ENCODE peak calls at places on chromosomes 3 and 15, in six cellular contexts. S is ovary, B is GM12892, Q is H54, L is GM12891, Z is erythroblast. Y is an unnamed sample.

GRCh38 chr15:85625856-85626255 is 168.9 kb downstream of the KLHL25 start:
- DNase-seq in S (no peak), B (no peak), Q (no peak), L (no peak), Z (no peak), Y (no peak)

GRCh38 chr15:79071901-79072300 is 18.7 kb downstream of the RASGRF1 start:
- DNase-seq in S (peak), B (no peak), Q (no peak), L (no peak), Z (no peak), Y (peak)

GRCh38 chr3:132222868-132223538 is 94.2 kb upstream of the ACP3 start:
- DNase-seq in S (peak), B (no peak), Q (no peak), L (no peak), Z (no peak), Y (no peak)

GRCh38 chr3:38163117-38163870 is 2.0 kb upstream of the OXSR1 start:
- DNase-seq in S (no peak), B (no peak), Q (no peak), L (no peak), Z (peak), Y (peak)

GRCh38 chr3:50260027-50260941 is 8.7 kb upstream of the SEMA3B start:
- DNase-seq in S (peak), B (peak), Q (peak), L (peak), Z (peak), Y (peak)

GRCh38 chr3:125120370-125121122 is 64.7 kb upstream of the HEG1 start:
- DNase-seq in S (no peak), B (no peak), Q (no peak), L (no peak), Z (no peak), Y (no peak)

GRCh38 chr3:55481067-55481917 is 5.8 kb downstream of the WNT5A start:
- DNase-seq in S (peak), B (no peak), Q (no peak), L (no peak), Z (no peak), Y (no peak)

GRCh38 chr15:85408270-85408746 is 27.9 kb downstream of the AKAP13 start:
- DNase-seq in S (no peak), B (no peak), Q (no peak), L (no peak), Z (no peak), Y (no peak)

GRCh38 chr15:87618203-87618725 is 638.3 kb downstream of the NTRK3 start:
- DNase-seq in S (no peak), B (no peak), Q (no peak), L (no peak), Z (no peak), Y (no peak)

GRCh38 chr3:147360936-147361670 is 45.2 kb downstream of the ZIC4 start:
- DNase-seq in S (no peak), B (no peak), Q (no peak), L (no peak), Z (no peak), Y (no peak)

GRCh38 chr3:98564282-98565005 is 29.0 kb downstream of the CPOX start:
- DNase-seq in S (no peak), B (no peak), Q (no peak), L (no peak), Z (no peak), Y (no peak)

GRCh38 chr3:111903067-111903511 is 44.0 kb downstream of the PHLDB2 start:
- DNase-seq in S (no peak), B (no peak), Q (peak), L (no peak), Z (no peak), Y (no peak)

GRCh38 chr3:197088370-197088769 is 58.8 kb upstream of the MELTF start:
- DNase-seq in S (no peak), B (no peak), Q (no peak), L (no peak), Z (no peak), Y (no peak)

GRCh38 chr3:187165144-187165543 is 25.8 kb upstream of the RPL39L start:
- DNase-seq in S (no peak), B (no peak), Q (no peak), L (no peak), Z (peak), Y (no peak)

GRCh38 chr3:36546196-36546595 is 165.9 kb downstream of the STAC start:
- DNase-seq in S (no peak), B (no peak), Q (no peak), L (no peak), Z (no peak), Y (no peak)

GRCh38 chr3:95356764-95357501 is 1294.1 kb downstream of the NSUN3 start:
- DNase-seq in S (no peak), B (no peak), Q (no peak), L (no peak), Z (no peak), Y (no peak)

GRCh38 chr3:134933997-134934396 is 138.9 kb downstream of the EPHB1 start:
- DNase-seq in S (no peak), B (no peak), Q (no peak), L (no peak), Z (no peak), Y (no peak)

GRCh38 chr3:185350841-185351240 is 12.1 kb upstream of the MAP3K13 start:
- DNase-seq in S (no peak), B (no peak), Q (no peak), L (no peak), Z (no peak), Y (no peak)

GRCh38 chr3:185351371-185351770 is 11.6 kb upstream of the MAP3K13 start:
- DNase-seq in S (no peak), B (no peak), Q (no peak), L (no peak), Z (no peak), Y (no peak)

GRCh38 chr3:185347392-185347791 is 15.5 kb upstream of the MAP3K13 start:
- DNase-seq in S (no peak), B (no peak), Q (no peak), L (no peak), Z (no peak), Y (no peak)

GRCh38 chr3:185353823-185354614 is 8.9 kb upstream of the MAP3K13 start:
- DNase-seq in S (no peak), B (peak), Q (peak), L (peak), Z (peak), Y (peak)

DNA sequence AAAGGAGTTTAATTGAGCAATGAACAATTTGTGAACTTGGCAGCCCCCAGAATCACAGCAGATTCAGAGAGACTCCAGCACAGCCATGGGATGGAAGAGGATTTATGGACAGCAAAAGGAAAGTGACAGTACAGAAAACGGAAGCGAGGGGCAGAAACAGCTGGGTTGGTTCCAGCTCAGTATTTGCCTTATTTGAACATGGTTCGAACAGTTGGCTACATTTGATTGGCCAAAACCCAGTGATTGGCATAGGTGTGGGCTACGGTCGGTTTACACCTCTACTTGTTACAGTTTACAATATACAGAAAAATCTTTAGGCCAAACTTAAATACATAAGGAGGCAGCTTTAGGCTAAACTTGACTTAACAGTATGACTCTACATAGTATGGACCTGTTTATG is 9.7 kb upstream of the MAP3K13 start:
- DNase-seq in S (no peak), B (no peak), Q (no peak), L (no peak), Z (no peak), Y (no peak)
- TF ChIP-seq POLR2A in S (no peak), B (no peak), Q (no peak), L (no peak), Z (no peak), Y (no peak)

DNA sequence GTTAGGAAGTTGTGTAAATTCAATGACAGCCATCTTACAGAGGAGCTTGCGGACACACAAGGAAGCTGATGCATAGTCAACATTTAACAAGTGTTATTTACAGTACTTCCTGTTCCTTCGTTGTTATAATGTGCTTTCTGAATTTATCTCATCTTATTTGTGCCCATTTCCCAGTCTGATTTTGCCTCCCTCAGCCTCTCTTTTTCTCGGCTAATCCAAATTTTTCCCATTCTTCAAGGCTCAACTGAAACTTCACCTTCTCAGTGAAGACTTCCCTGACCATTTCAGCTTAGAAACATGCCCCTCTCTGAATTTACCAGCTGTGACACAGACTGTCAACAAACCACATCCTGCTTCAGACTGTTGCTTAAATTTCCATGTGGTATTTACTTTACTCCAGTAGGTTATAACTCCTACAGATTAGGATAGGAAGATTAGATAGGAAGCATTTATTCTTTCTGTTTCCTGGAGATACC is 55.7 kb upstream of the CP start:
- DNase-seq in S (no peak), B (no peak), Q (peak), L (no peak), Z (no peak), Y (no peak)
- TF ChIP-seq POLR2A in S (no peak), B (no peak), Q (no peak), L (no peak), Z (no peak), Y (no peak)

DNA sequence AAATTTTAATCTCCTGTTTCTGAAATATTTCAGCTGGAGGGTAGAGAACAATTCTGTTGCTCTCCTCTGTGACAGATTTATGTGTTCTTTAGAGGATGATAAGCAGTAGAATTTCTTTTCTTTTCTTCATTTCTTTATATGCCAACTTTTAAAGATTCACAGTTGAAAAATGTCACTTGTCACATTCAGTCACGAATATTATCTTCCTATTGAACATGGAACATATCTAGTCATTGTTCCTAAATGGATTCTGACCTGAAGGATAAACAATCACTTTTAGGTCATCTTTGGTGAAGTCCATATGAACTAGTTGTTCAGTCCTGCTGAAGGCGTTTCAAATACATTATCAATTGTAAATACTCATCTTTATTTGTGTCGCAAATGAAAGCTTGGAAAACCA is 585.6 kb upstream of the DPPA4 start:
- DNase-seq in S (no peak), B (no peak), Q (no peak), L (no peak), Z (no peak), Y (no peak)
- TF ChIP-seq POLR2A in S (no peak), B (no peak), Q (no peak), L (no peak), Z (no peak), Y (no peak)

DNA sequence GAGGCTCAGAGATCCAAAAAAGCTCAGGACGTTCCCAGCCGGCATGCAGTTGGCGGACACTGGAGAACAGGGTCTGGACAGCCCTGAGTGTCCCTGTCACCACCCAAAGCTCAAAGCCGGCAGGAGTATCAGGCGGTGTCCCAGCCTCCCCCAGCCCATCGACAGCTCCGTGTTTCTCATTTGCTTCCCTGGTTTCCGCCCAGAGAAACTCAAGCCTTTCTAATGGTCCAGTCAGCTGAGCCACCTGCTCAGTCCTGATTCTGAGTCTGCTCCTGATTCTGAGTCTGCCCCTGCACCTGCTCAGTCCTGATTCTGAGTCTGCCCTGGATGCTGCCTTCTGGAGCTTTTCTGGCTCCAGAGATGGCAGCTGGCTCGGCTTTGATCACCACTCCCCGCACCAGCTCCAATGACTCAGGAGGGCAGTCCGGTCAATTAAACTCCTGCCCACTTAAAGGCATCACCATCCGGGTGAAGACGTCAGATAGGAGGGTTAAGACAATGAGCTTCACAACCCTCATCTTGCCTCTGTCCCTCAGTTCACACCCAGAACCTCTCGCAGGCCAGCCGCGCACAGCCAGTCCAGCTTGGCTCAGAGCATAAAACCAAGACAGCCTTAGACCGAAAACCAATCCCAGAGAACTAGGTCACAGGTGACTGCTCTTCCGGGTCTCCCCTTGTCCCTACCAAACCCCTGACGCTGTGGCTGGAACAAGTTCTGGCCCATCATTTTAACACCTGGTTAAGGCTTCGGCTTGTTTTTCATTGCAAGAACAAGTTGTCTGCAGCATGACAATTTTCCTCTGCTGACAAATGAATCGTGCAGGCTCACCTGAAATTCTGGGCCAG is 6.8 kb downstream of the PCSK6 start:
- DNase-seq in S (no peak), B (no peak), Q (no peak), L (no peak), Z (no peak), Y (peak)
- TF ChIP-seq POLR2A in S (no peak), B (no peak), Q (no peak), L (no peak), Z (no peak), Y (no peak)

GRCh38 chr3:44444437-44444836 is 33.0 kb downstream of the ZNF445 start:
- DNase-seq in S (no peak), B (no peak), Q (no peak), L (no peak), Z (no peak), Y (peak)

GRCh38 chr3:44434834-44435510 is 42.5 kb downstream of the ZNF445 start:
- DNase-seq in S (no peak), B (no peak), Q (no peak), L (no peak), Z (no peak), Y (no peak)

GRCh38 chr3:44437800-44438199 is 39.7 kb downstream of the ZNF445 start:
- DNase-seq in S (no peak), B (no peak), Q (no peak), L (no peak), Z (no peak), Y (no peak)

GRCh38 chr3:44442591-44443309 is 34.7 kb downstream of the ZNF445 start:
- DNase-seq in S (no peak), B (no peak), Q (no peak), L (no peak), Z (no peak), Y (peak)

GRCh38 chr3:44439499-44440295 is 37.8 kb downstream of the ZNF445 start:
- DNase-seq in S (peak), B (peak), Q (no peak), L (peak), Z (peak), Y (peak)
- TF ChIP-seq POLR2A in S (peak), B (peak), Q (no peak), L (peak), Z (peak), Y (no peak)

GRCh38 chr15:27095809-27096580 is 125.0 kb downstream of the GABRG3 start:
- DNase-seq in S (no peak), B (no peak), Q (no peak), L (no peak), Z (no peak), Y (no peak)

GRCh38 chr15:27089676-27090075 is 118.7 kb downstream of the GABRG3 start:
- DNase-seq in S (no peak), B (no peak), Q (no peak), L (no peak), Z (no peak), Y (no peak)

GRCh38 chr15:27089233-27089586 is 118.2 kb downstream of the GABRG3 start:
- DNase-seq in S (no peak), B (no peak), Q (no peak), L (no peak), Z (no peak), Y (no peak)

GRCh38 chr15:27091270-27091940 is 120.4 kb downstream of the GABRG3 start:
- DNase-seq in S (no peak), B (no peak), Q (no peak), L (no peak), Z (no peak), Y (no peak)

DNA sequence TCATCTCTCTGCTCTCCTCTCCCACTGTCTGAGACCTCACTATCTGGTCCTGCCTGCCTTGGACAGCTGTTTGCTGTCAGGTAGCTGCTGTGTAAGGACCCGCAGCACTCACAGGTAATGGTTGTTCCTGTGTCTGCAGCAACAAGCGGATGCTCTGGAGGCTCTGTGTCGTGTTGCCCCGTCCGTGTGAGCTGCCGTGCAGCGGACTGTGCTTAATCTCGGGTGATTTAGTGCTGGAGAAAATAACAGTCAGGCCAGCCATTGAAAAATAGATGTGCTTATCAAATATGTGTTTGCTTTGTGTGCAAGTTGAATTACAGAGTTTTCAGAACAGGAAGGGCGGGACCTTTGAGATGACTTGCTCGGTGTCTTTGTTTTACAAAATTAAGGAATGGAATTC is 121.4 kb downstream of the GABRG3 start:
- DNase-seq in S (no peak), B (no peak), Q (no peak), L (no peak), Z (no peak), Y (no peak)
- TF ChIP-seq POLR2A in S (no peak), B (no peak), Q (no peak), L (no peak), Z (no peak), Y (no peak)

GRCh38 chr3:139343895-139344856 is at the start of gene MRPS22:
- DNase-seq in S (peak), B (peak), Q (peak), L (peak), Z (peak), Y (peak)
- TF ChIP-seq POLR2A in S (no peak), B (peak), Q (no peak), L (peak), Z (peak), Y (no peak)

DNA sequence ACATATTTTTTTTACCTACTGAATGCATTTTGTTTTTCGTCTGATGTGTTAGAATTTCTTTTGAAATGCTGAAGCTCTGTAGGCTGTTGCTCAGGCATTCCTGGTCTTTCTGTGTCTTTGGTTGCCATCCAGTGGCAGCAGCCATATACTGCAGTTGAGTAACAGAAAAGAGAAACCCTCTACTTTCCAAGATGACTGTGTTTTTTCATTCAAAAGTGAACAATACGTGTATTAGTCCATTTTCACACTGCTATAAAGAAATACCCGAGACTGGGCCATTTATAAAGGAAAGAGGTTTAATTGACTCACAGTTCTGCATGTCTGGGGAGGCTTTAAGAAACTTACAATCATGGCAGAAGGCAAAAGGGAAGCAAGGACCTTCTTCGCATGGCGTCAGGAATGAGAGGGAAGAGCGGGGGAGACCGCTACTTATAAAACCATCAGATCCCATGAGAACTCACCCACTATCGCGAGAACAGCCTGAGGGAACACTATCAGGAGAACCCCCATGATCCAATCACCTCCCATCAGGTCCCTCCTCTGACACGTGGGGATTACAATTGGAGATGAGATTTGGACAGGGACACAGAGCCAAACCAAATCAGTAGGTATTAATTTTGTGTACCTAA is 4.7 kb upstream of the GOLGA8B start:
- DNase-seq in S (peak), B (no peak), Q (peak), L (no peak), Z (peak), Y (no peak)
- TF ChIP-seq POLR2A in S (peak), B (no peak), Q (peak), L (peak), Z (peak), Y (no peak)

Y was measured in lower leg skin.